ENCODE peak calls at places on chromosomes 16 and 17, in six cellular contexts. Q is cardiac fibroblast, J is brain microvascular endothelial cell, M is foreskin fibroblast, A is WERI-Rb-1, G is neural crest cell. N is an unnamed sample.

GRCh38 chr16:2969545-2970521 is 685 bp downstream of the PAQR4 start:
- DNase-seq in Q (peak; percentile 31), G (peak; percentile 60), M (peak; percentile 46), J (peak; percentile 7), A (peak; percentile 92), N (peak; percentile 21)

GRCh38 chr16:56673916-56674315 is 4.3 kb downstream of the MT1H start:
- DNase-seq in A (peak; percentile 67), G (no peak), Q (peak; percentile 56), M (no peak), J (no peak), N (peak; percentile 35)

GRCh38 chr16:49419016-49419415 is 45.4 kb downstream of the C16orf78 start:
- DNase-seq in A (no peak), G (no peak), M (no peak), Q (no peak), J (no peak), N (no peak)

GRCh38 chr16:56245197-56245596 is 53.9 kb downstream of the GNAO1 start:
- DNase-seq in J (no peak), G (no peak), Q (no peak), A (no peak), M (peak; percentile 22), N (peak; percentile 75)

GRCh38 chr17:29883497-29883896 is 46.5 kb downstream of the SSH2 start:
- DNase-seq in A (no peak), J (no peak), M (no peak), Q (no peak), G (no peak), N (peak; percentile 7)

GRCh38 chr17:64992325-64992802 is 64.2 kb downstream of the GNA13 start:
- DNase-seq in M (peak; percentile 37), J (peak; percentile 18), A (no peak), G (no peak), Q (no peak), N (peak; percentile 71)

GRCh38 chr17:36706437-36706731 is 105.0 kb downstream of the MRM1 start:
- DNase-seq in J (no peak), M (no peak), A (no peak), Q (no peak), G (no peak), N (no peak)

GRCh38 chr16:27762441-27762840 is 212.5 kb downstream of the KATNIP start:
- DNase-seq in M (no peak), G (no peak), Q (peak; percentile 31), J (peak; percentile 85), A (no peak), N (peak; percentile 24)

GRCh38 chr16:4713663-4714501 is 20.2 kb downstream of the ANKS3 start:
- DNase-seq in M (no peak), Q (no peak), A (no peak), G (no peak), J (no peak), N (no peak)

GRCh38 chr16:23345237-23345636 is 43.1 kb downstream of the SCNN1B start:
- DNase-seq in M (no peak), A (no peak), Q (no peak), G (no peak), J (no peak), N (no peak)

GRCh38 chr17:80374039-80374731 is 40.8 kb upstream of the ENDOV start:
- DNase-seq in G (no peak), J (no peak), A (no peak), M (no peak), Q (no peak), N (no peak)

GRCh38 chr16:1193143-1193824 is 31.8 kb downstream of the TPSG1 start:
- DNase-seq in G (no peak), M (no peak), Q (no peak), J (no peak), A (no peak), N (no peak)

GRCh38 chr17:41967141-41967920 is 736 bp downstream of the CNP start:
- DNase-seq in A (peak; percentile 39), M (no peak), Q (peak; percentile 30), G (peak; percentile 42), J (peak; percentile 25), N (no peak)

GRCh38 chr17:79741751-79742588 is 11.2 kb downstream of the ENPP7 start:
- DNase-seq in A (peak; percentile 95), G (peak; percentile 96), Q (peak; percentile 56), M (peak; percentile 7), J (peak; percentile 26), N (peak; percentile 31)

GRCh38 chr17:50939795-50940684 is 73.9 kb upstream of the TOB1 start:
- DNase-seq in A (no peak), G (no peak), Q (no peak), M (no peak), J (no peak), N (no peak)

GRCh38 chr17:42670925-42671657 is 5.7 kb downstream of the PLEKHH3 start:
- DNase-seq in G (no peak), Q (no peak), J (no peak), A (no peak), M (no peak), N (no peak)

DNA sequence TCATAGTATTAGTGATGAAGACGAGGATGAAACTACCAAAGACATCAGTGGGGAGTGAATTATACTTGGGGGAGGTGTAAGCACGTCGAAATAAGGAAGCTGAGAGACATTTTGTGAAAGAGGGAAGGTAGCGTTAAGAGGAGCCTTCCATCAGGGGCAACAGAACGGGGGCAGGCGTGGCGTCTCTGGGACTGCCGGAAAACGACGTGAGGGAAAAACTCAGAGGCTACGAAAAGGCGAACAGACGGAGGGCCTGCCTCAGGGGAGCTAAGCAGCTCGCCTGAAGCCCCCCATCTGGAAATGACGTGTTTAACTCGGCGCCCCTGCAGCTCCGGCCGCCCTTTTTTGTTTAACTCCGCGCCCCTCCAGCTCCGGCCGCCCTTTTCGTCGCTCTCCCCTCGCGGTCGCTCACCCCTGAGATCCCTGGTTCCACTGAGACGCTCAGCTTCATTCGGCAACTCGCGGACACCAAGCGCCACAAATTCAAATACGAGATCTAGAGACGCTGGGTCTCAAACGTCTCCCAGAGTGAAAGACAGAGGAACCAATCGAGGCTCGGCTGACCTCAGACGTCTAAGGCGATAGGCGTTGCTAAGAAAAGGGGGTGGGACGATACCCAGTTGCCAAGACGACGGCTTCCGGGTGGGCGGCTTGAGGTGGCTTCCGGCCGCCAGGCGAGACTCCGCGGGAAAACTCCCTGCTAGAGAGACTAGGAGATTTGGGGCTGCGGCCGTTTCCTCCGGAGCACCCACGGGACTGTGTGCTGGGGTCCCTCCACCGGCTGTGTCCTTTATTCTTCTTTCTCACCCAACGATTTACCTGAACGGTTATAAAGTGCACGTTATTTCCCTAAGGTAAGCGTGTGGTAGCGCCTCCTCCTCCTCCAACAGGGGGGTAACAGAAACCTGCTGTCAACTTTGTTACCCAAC is 383.2 kb downstream of the ZFHX3 start:
- DNase-seq in M (peak; percentile 98), G (peak; percentile 88), J (peak; percentile 99), Q (peak; percentile 99), A (peak; percentile 97), N (peak; percentile 98)
- TF ChIP-seq CTCF in M (no peak), G (peak; percentile 23), J (peak; percentile 11), Q (no peak), A (no peak), N (peak; percentile 14)

GRCh38 chr16:71547168-71547567 is 20.9 kb downstream of the CHST4 start:
- DNase-seq in G (no peak), M (no peak), A (no peak), Q (no peak), J (no peak), N (no peak)

GRCh38 chr16:71557299-71557698 is 19.6 kb downstream of the TAT start:
- DNase-seq in G (no peak), J (no peak), Q (no peak), A (no peak), M (no peak), N (no peak)

GRCh38 chr16:71555230-71555891 is 21.5 kb downstream of the TAT start:
- DNase-seq in A (no peak), J (no peak), M (no peak), Q (peak; percentile 8), G (no peak), N (no peak)

GRCh38 chr16:71557954-71558582 is 18.8 kb downstream of the TAT start:
- DNase-seq in J (no peak), M (no peak), G (no peak), A (no peak), Q (no peak), N (no peak)

DNA sequence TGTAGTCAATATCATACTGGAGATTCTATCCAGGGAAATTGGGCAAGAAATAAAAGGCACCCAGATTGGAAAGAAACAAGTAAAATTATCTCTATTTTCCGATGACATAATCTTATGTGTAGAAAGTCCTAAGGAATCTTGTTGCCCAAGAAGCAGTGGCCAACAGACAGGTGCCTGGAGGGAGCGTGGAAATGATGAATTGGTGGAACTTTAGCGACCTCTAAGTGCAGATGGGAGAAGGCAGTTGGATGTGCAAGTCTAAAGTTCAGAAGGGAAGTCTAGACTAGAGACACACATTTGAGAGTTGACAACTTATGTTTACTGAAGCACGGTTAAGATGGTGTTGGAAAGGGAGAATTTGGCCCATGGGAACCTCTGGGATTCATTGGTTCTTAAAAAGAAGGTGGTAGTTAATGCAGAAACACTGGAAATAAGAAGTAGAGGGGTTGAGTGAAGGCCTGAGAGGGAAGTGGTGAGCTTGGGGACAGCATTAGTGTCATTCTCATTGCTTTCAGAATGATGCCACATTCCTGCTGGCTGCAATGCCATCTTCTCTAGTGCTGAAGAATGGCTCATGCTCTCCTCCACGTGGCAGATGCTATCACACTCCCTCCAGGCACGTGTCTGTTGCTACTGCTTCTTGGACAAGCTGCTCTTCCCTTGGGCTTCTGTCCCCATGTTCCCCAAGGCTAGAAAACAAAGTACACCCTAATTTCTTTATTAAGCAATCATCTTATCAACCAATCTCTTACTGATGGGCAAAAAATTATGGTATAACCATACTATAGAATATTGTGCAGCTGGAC is 24.0 kb downstream of the TAT start:
- DNase-seq in A (no peak), G (no peak), J (no peak), Q (no peak), M (no peak), N (no peak)
- TF ChIP-seq CTCF in A (peak; percentile 41), G (no peak), J (no peak), Q (no peak), M (no peak), N (no peak)

GRCh38 chr16:30777591-30778297 is 9.3 kb downstream of the ZNF629 start:
- DNase-seq in G (no peak), Q (no peak), J (no peak), M (no peak), A (peak; percentile 70), N (no peak)
- TF ChIP-seq CTCF in G (no peak), Q (no peak), J (no peak), M (no peak), A (peak; percentile 63), N (no peak)

GRCh38 chr17:77594416-77595209 is 363.9 kb upstream of the TNRC6C start:
- DNase-seq in J (no peak), G (no peak), A (no peak), M (no peak), Q (no peak), N (no peak)

GRCh38 chr17:77591231-77591785 is 367.2 kb upstream of the TNRC6C start:
- DNase-seq in J (no peak), G (no peak), M (no peak), Q (no peak), A (no peak), N (no peak)

GRCh38 chr17:77596491-77597420 is 361.7 kb upstream of the TNRC6C start:
- DNase-seq in M (no peak), J (no peak), Q (no peak), G (no peak), A (no peak), N (no peak)

GRCh38 chr17:77592503-77592902 is 366.0 kb upstream of the TNRC6C start:
- DNase-seq in G (no peak), A (peak; percentile 76), J (no peak), M (no peak), Q (no peak), N (no peak)

DNA sequence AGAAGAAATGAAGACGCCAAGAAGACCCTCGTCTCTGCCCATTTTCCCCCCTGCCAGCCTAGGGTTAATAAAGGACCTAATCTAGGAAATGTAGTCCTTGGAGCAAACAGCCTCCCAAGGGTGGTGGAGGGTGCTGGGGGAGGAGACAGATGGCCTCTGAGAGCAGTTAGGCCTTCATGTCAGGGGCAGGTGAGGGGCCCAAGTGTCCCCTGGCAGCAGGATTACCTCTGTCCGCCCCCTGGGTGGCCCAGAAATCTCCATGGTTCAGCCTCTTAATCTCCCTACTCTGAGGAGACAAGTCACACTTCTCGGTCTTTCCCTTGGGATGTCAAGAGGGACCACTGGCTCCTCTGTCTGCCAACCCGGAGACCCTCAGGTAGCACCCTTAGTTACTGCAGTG is 365.4 kb upstream of the TNRC6C start:
- DNase-seq in M (no peak), Q (no peak), J (no peak), G (no peak), A (peak; percentile 97), N (no peak)
- TF ChIP-seq CTCF in M (no peak), Q (no peak), J (no peak), G (no peak), A (no peak), N (no peak)